ENCODE peak calls at places on chromosomes 16 and 17, in five cellular contexts. G is heart left ventricle, P is spleen, N is fibroblast of pulmonary artery, J is astrocyte of the spinal cord. K is an unnamed sample.

GRCh38 chr16:14223632-14224031 is 152.5 kb downstream of the MRTFB start:
- DNase-seq in N (no peak), J (no peak), P (no peak), G (no peak), K (no peak)

GRCh38 chr17:32783602-32784001 is 93.3 kb downstream of the MYO1D start:
- DNase-seq in J (peak; percentile 65), P (no peak), G (no peak), N (peak; percentile 75), K (peak; percentile 33)

GRCh38 chr16:22677024-22677830 is 136.7 kb upstream of the HS3ST2 start:
- DNase-seq in P (no peak), N (no peak), J (no peak), G (no peak), K (no peak)

GRCh38 chr16:88566158-88566557 is 4.0 kb upstream of the ZC3H18 start:
- DNase-seq in G (peak; percentile 18), P (no peak), N (peak; percentile 34), J (peak; percentile 39), K (peak; percentile 63)

GRCh38 chr17:44216173-44216572 is 3.3 kb downstream of the UBTF start:
- DNase-seq in P (peak; percentile 87), N (no peak), G (no peak), J (no peak), K (no peak)

GRCh38 chr16:49827806-49828428 is 28.0 kb downstream of the ZNF423 start:
- DNase-seq in G (no peak), P (no peak), N (no peak), J (no peak), K (no peak)

GRCh38 chr16:26772503-26772902 is 294.2 kb upstream of the C16orf82 start:
- DNase-seq in P (no peak), G (no peak), J (no peak), N (no peak), K (no peak)

GRCh38 chr17:80845863-80846671 is 145.6 kb upstream of the CHMP6 start:
- DNase-seq in P (peak; percentile 62), N (no peak), G (no peak), J (no peak), K (peak; percentile 49)

DNA sequence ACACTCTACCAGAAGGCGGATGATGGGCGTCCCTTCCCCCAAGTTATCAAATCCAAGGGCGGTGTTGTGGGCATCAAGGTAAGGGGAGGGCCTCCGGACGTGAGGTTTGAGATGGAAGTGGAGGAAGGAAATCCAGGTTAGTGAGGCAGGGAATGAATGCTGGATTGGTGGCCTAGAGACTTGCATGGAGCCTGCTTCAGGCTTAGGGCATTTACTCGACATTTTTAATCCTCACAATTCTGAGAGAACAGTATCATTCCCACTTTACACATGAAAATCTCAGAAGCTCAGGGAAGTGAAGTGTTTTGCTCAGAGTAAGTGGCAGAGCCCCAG is 2.0 kb downstream of the ALDOA start:
- DNase-seq in P (no peak), G (no peak), J (no peak), N (no peak), K (no peak)
- H3K4me3 ChIP-seq in P (no peak overlapping the region), G (peak overlapping the region; percentile 91), J (peak overlapping the region; percentile 97), N (peak overlapping the region; percentile 97), K (peak overlapping the region; percentile 71)

GRCh38 chr16:20004931-20005330 is 68.8 kb downstream of the GPR139 start:
- DNase-seq in P (no peak), J (no peak), G (no peak), N (no peak), K (no peak)
- TF ChIP-seq CTCF in P (no peak), J (no peak), G (no peak), N (no peak), K (no peak)

GRCh38 chr16:3364774-3365427 is 9.2 kb downstream of the OR2C1 start:
- DNase-seq in N (peak; percentile 94), G (peak; percentile 96), J (peak; percentile 96), P (peak; percentile 92), K (peak; percentile 93)
- H3K4me3 ChIP-seq in N (peak overlapping the region; percentile 69), G (peak overlapping the region; percentile 62), J (peak overlapping the region; percentile 60), P (peak overlapping the region; percentile 39), K (peak overlapping the region; percentile 51)

DNA sequence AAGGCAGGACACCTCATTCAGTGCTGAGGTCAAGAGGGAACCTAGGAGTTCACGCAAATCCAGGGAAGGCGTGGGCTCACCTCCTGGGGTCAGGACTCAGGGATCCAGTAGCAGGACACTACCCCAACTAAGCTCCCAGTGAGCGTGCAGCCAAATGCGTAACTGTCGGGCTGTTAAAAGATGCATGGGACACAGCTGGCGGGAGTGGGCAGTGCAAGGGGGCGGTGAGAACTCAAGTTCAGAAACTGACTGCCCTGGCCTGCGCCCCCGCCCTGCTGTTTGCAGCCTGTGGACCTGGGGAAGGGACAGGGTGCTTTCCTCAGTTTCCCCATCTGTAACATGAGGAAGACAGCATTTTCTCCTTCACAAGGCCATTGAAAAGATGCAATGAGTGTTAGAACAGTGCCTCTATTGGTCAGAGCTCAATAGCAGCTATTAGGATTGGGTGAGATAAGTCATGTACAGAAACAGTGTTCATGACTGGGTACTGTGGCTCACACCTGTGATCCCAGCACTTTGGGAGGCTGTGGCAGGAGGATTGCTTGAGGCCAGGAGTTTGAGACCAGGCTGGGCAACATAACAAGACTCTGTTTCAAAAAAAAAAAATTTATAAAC is 20.2 kb downstream of the CDIPT start:
- DNase-seq in N (no peak), J (no peak), P (no peak), G (no peak), K (no peak)
- TF ChIP-seq CTCF in N (no peak), J (no peak), P (no peak), G (no peak), K (no peak)

GRCh38 chr16:30901201-30902069 is 5.0 kb downstream of the CTF1 start:
- DNase-seq in G (no peak), J (no peak), N (no peak), P (no peak), K (no peak)

GRCh38 chr16:30904114-30904780 is 7.8 kb downstream of the CTF1 start:
- DNase-seq in N (no peak), G (no peak), P (peak; percentile 78), J (no peak), K (no peak)

GRCh38 chr16:30903596-30903995 is 7.2 kb downstream of the CTF1 start:
- DNase-seq in N (peak; percentile 61), J (no peak), G (peak; percentile 61), P (no peak), K (peak; percentile 41)

GRCh38 chr16:30902070-30902972 is 5.9 kb downstream of the CTF1 start:
- DNase-seq in P (peak; percentile 95), G (peak; percentile 85), N (peak; percentile 64), J (peak; percentile 28), K (peak; percentile 90)

DNA sequence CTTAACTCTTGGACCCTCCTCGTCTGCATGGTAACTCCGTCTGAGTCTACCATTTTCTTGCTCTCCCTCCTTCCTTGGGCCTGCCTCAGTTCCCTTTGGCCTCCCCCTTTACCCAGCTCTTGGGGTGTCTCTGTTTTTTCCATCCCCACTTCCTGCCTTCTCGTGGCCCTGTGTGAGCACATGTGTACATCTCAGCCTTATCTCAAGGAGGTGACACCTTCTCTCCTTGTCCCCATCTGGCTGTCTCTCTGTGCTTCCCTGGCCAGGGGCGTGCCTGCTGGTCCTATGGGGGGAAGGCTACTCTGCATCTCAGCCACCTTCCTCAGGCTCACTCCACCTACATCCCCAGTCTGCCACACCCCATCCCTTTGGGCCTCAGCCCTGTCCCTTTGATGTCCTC is 6.6 kb downstream of the CTF1 start:
- DNase-seq in P (no peak), J (no peak), G (no peak), N (no peak), K (no peak)
- H3K4me3 ChIP-seq in P (peak overlapping the region; percentile 49), J (no peak overlapping the region), G (peak overlapping the region; percentile 72), N (no peak overlapping the region), K (no peak overlapping the region)

GRCh38 chr17:7404737-7405412 is 978 bp upstream of the TMEM256 start:
- DNase-seq in P (peak; percentile 92), J (no peak), G (peak; percentile 76), N (peak; percentile 20), K (peak; percentile 63)

GRCh38 chr17:7403043-7403901 is 625 bp downstream of the TMEM256 start:
- DNase-seq in N (no peak), P (peak; percentile 84), J (no peak), G (peak; percentile 77), K (peak; percentile 82)

GRCh38 chr17:7405413-7405881 is 1.6 kb upstream of the TMEM256 start:
- DNase-seq in P (no peak), J (no peak), N (no peak), G (no peak), K (peak; percentile 46)

GRCh38 chr17:7405882-7406825 is 1.5 kb upstream of the NLGN2 start:
- DNase-seq in N (no peak), P (no peak), G (no peak), J (no peak), K (peak; percentile 31)

GRCh38 chr17:7403902-7404736 is at the start of gene TMEM256:
- DNase-seq in J (peak; percentile 100), N (peak; percentile 99), P (peak; percentile 98), G (peak; percentile 99), K (peak; percentile 99)
- TF ChIP-seq CTCF in J (peak; percentile 6), N (no peak), P (peak; percentile 47), G (no peak), K (no peak)

GRCh38 chr16:84511180-84511800 is 6.8 kb upstream of the MEAK7 start:
- DNase-seq in N (peak; percentile 94), J (peak; percentile 89), P (peak; percentile 96), G (peak; percentile 83), K (peak; percentile 93)
- H3K4me3 ChIP-seq in N (no peak overlapping the region), J (peak overlapping the region; percentile 6), P (no peak overlapping the region), G (no peak overlapping the region), K (peak overlapping the region; percentile 21)